ENCODE peak calls at places on chromosomes 5 and 9, in seven cellular contexts. One of them, this sample, is unnamed.

GRCh38 chr5:5351288-5352089 is 71.0 kb upstream of the ICE1 start:
- DNase-seq in MM.1S: no peak
- DNase-seq in HFFc6: peak
- DNase-seq in endodermal cell: no peak
- DNase-seq in sigmoid colon: no peak
- DNase-seq in transverse colon: no peak
- DNase-seq in choroid plexus epithelial cell: no peak
- DNase-seq in this sample: no peak

GRCh38 chr9:22211588-22212360 is 202.7 kb upstream of the CDKN2B start:
- DNase-seq in MM.1S: no peak
- DNase-seq in HFFc6: peak
- DNase-seq in endodermal cell: no peak
- DNase-seq in sigmoid colon: no peak
- DNase-seq in transverse colon: no peak
- DNase-seq in choroid plexus epithelial cell: peak
- DNase-seq in this sample: no peak

GRCh38 chr5:87074934-87075541 is 192.6 kb upstream of the RASA1 start:
- DNase-seq in MM.1S: peak
- DNase-seq in HFFc6: no peak
- DNase-seq in endodermal cell: no peak
- DNase-seq in sigmoid colon: no peak
- DNase-seq in transverse colon: peak
- DNase-seq in choroid plexus epithelial cell: no peak
- DNase-seq in this sample: peak

GRCh38 chr5:14854806-14855205 is 16.8 kb downstream of the ANKH start:
- DNase-seq in MM.1S: no peak
- DNase-seq in HFFc6: no peak
- DNase-seq in endodermal cell: no peak
- DNase-seq in sigmoid colon: no peak
- DNase-seq in transverse colon: no peak
- DNase-seq in choroid plexus epithelial cell: no peak
- DNase-seq in this sample: no peak

GRCh38 chr5:173623789-173624188 is 7.3 kb upstream of the BOD1 start:
- DNase-seq in MM.1S: no peak
- DNase-seq in HFFc6: no peak
- DNase-seq in endodermal cell: no peak
- DNase-seq in sigmoid colon: no peak
- DNase-seq in transverse colon: no peak
- DNase-seq in choroid plexus epithelial cell: no peak
- DNase-seq in this sample: no peak

GRCh38 chr9:113463418-113464285 is at the start of gene RGS3:
- DNase-seq in MM.1S: no peak
- DNase-seq in HFFc6: no peak
- DNase-seq in endodermal cell: peak
- DNase-seq in sigmoid colon: peak
- DNase-seq in transverse colon: peak
- DNase-seq in choroid plexus epithelial cell: peak
- DNase-seq in this sample: no peak

GRCh38 chr5:134371834-134372340 is 518 bp downstream of the UBE2B start:
- DNase-seq in MM.1S: peak
- DNase-seq in HFFc6: peak
- DNase-seq in endodermal cell: peak
- DNase-seq in sigmoid colon: peak
- DNase-seq in transverse colon: peak
- DNase-seq in choroid plexus epithelial cell: peak
- DNase-seq in this sample: peak

GRCh38 chr9:72951520-72952393 is 1.1 kb downstream of the ALDH1A1 start:
- DNase-seq in MM.1S: no peak
- DNase-seq in HFFc6: no peak
- DNase-seq in endodermal cell: no peak
- DNase-seq in sigmoid colon: no peak
- DNase-seq in transverse colon: no peak
- DNase-seq in choroid plexus epithelial cell: no peak
- DNase-seq in this sample: no peak

GRCh38 chr5:150141544-150142188 is 14.0 kb downstream of the PDGFRB start:
- DNase-seq in MM.1S: no peak
- DNase-seq in HFFc6: peak
- DNase-seq in endodermal cell: peak
- DNase-seq in sigmoid colon: no peak
- DNase-seq in transverse colon: no peak
- DNase-seq in choroid plexus epithelial cell: peak
- DNase-seq in this sample: no peak

GRCh38 chr5:116377276-116378006 is 197.2 kb downstream of the SEMA6A start:
- DNase-seq in MM.1S: peak
- DNase-seq in HFFc6: no peak
- DNase-seq in endodermal cell: no peak
- DNase-seq in sigmoid colon: no peak
- DNase-seq in transverse colon: no peak
- DNase-seq in choroid plexus epithelial cell: no peak
- DNase-seq in this sample: no peak

GRCh38 chr5:44987026-44987425 is 178.3 kb downstream of the MRPS30 start:
- DNase-seq in MM.1S: no peak
- DNase-seq in HFFc6: no peak
- DNase-seq in endodermal cell: no peak
- DNase-seq in sigmoid colon: no peak
- DNase-seq in transverse colon: no peak
- DNase-seq in choroid plexus epithelial cell: no peak
- DNase-seq in this sample: no peak

GRCh38 chr5:95870105-95870672 is 47.7 kb upstream of the GLRX start:
- DNase-seq in MM.1S: peak
- DNase-seq in HFFc6: peak
- DNase-seq in endodermal cell: no peak
- DNase-seq in sigmoid colon: no peak
- DNase-seq in transverse colon: no peak
- DNase-seq in choroid plexus epithelial cell: peak
- DNase-seq in this sample: peak

GRCh38 chr5:169103586-169104174 is 197.3 kb downstream of the SLIT3 start:
- DNase-seq in MM.1S: no peak
- DNase-seq in HFFc6: no peak
- DNase-seq in endodermal cell: no peak
- DNase-seq in sigmoid colon: no peak
- DNase-seq in transverse colon: no peak
- DNase-seq in choroid plexus epithelial cell: no peak
- DNase-seq in this sample: no peak

GRCh38 chr5:134245101-134245604 is 19.3 kb upstream of the PPP2CA start:
- DNase-seq in MM.1S: no peak
- DNase-seq in HFFc6: peak
- DNase-seq in endodermal cell: peak
- DNase-seq in sigmoid colon: no peak
- DNase-seq in transverse colon: no peak
- DNase-seq in choroid plexus epithelial cell: peak
- DNase-seq in this sample: no peak

GRCh38 chr9:108637340-108637739 is 218.4 kb downstream of the ACTL7B start:
- DNase-seq in MM.1S: no peak
- DNase-seq in HFFc6: no peak
- DNase-seq in endodermal cell: peak
- DNase-seq in sigmoid colon: no peak
- DNase-seq in transverse colon: no peak
- DNase-seq in choroid plexus epithelial cell: no peak
- DNase-seq in this sample: no peak

GRCh38 chr5:42836070-42836769 is 24.5 kb upstream of the SELENOP start:
- DNase-seq in MM.1S: no peak
- DNase-seq in HFFc6: no peak
- DNase-seq in endodermal cell: no peak
- DNase-seq in sigmoid colon: no peak
- DNase-seq in transverse colon: no peak
- DNase-seq in choroid plexus epithelial cell: no peak
- DNase-seq in this sample: no peak

GRCh38 chr5:69049151-69049550 is 44.7 kb upstream of the SLC30A5 start:
- DNase-seq in MM.1S: no peak
- DNase-seq in HFFc6: no peak
- DNase-seq in endodermal cell: no peak
- DNase-seq in sigmoid colon: no peak
- DNase-seq in transverse colon: no peak
- DNase-seq in choroid plexus epithelial cell: no peak
- DNase-seq in this sample: no peak

GRCh38 chr5:75358117-75358516 is 21.1 kb downstream of the HMGCR start:
- DNase-seq in MM.1S: no peak
- DNase-seq in HFFc6: no peak
- DNase-seq in endodermal cell: no peak
- DNase-seq in sigmoid colon: no peak
- DNase-seq in transverse colon: no peak
- DNase-seq in choroid plexus epithelial cell: no peak
- DNase-seq in this sample: no peak

GRCh38 chr9:121107041-121107440 is 32.3 kb downstream of the CNTRL start:
- DNase-seq in MM.1S: no peak
- DNase-seq in HFFc6: peak
- DNase-seq in endodermal cell: no peak
- DNase-seq in sigmoid colon: no peak
- DNase-seq in transverse colon: no peak
- DNase-seq in choroid plexus epithelial cell: peak
- DNase-seq in this sample: no peak

GRCh38 chr5:173741729-173742431 is 125.4 kb upstream of the BOD1 start:
- DNase-seq in MM.1S: no peak
- DNase-seq in HFFc6: no peak
- DNase-seq in endodermal cell: no peak
- DNase-seq in sigmoid colon: no peak
- DNase-seq in transverse colon: no peak
- DNase-seq in choroid plexus epithelial cell: no peak
- DNase-seq in this sample: no peak

GRCh38 chr5:176870110-176870591 is 29.0 kb downstream of the HK3 start:
- DNase-seq in MM.1S: peak
- DNase-seq in HFFc6: peak
- DNase-seq in endodermal cell: peak
- DNase-seq in sigmoid colon: no peak
- DNase-seq in transverse colon: peak
- DNase-seq in choroid plexus epithelial cell: peak
- DNase-seq in this sample: no peak

GRCh38 chr5:81779125-81779934 is 28.4 kb upstream of the SSBP2 start:
- DNase-seq in MM.1S: peak
- DNase-seq in HFFc6: no peak
- DNase-seq in endodermal cell: no peak
- DNase-seq in sigmoid colon: peak
- DNase-seq in transverse colon: peak
- DNase-seq in choroid plexus epithelial cell: peak
- DNase-seq in this sample: peak

GRCh38 chr5:149387081-149387611 is 8.1 kb upstream of the IL17B start:
- DNase-seq in MM.1S: no peak
- DNase-seq in HFFc6: peak
- DNase-seq in endodermal cell: no peak
- DNase-seq in sigmoid colon: peak
- DNase-seq in transverse colon: no peak
- DNase-seq in choroid plexus epithelial cell: peak
- DNase-seq in this sample: no peak

GRCh38 chr5:68114641-68115040 is 100.9 kb upstream of the PIK3R1 start:
- DNase-seq in MM.1S: no peak
- DNase-seq in HFFc6: peak
- DNase-seq in endodermal cell: no peak
- DNase-seq in sigmoid colon: no peak
- DNase-seq in transverse colon: no peak
- DNase-seq in choroid plexus epithelial cell: peak
- DNase-seq in this sample: no peak

GRCh38 chr5:141851195-141851874 is 26.9 kb downstream of the PCDH1 start:
- DNase-seq in MM.1S: no peak
- DNase-seq in HFFc6: no peak
- DNase-seq in endodermal cell: no peak
- DNase-seq in sigmoid colon: no peak
- DNase-seq in transverse colon: no peak
- DNase-seq in choroid plexus epithelial cell: no peak
- DNase-seq in this sample: no peak

GRCh38 chr5:141848771-141849370 is 29.3 kb downstream of the PCDH1 start:
- DNase-seq in MM.1S: peak
- DNase-seq in HFFc6: peak
- DNase-seq in endodermal cell: peak
- DNase-seq in sigmoid colon: peak
- DNase-seq in transverse colon: peak
- DNase-seq in choroid plexus epithelial cell: peak
- DNase-seq in this sample: peak

GRCh38 chr5:141850786-141851185 is 27.4 kb downstream of the PCDH1 start:
- DNase-seq in MM.1S: no peak
- DNase-seq in HFFc6: no peak
- DNase-seq in endodermal cell: peak
- DNase-seq in sigmoid colon: no peak
- DNase-seq in transverse colon: no peak
- DNase-seq in choroid plexus epithelial cell: no peak
- DNase-seq in this sample: no peak

GRCh38 chr5:141849371-141850182 is 28.6 kb downstream of the PCDH1 start:
- DNase-seq in MM.1S: peak
- DNase-seq in HFFc6: peak
- DNase-seq in endodermal cell: peak
- DNase-seq in sigmoid colon: peak
- DNase-seq in transverse colon: peak
- DNase-seq in choroid plexus epithelial cell: peak
- DNase-seq in this sample: peak

GRCh38 chr5:141850183-141850768 is 27.9 kb downstream of the PCDH1 start:
- DNase-seq in MM.1S: no peak
- DNase-seq in HFFc6: peak
- DNase-seq in endodermal cell: no peak
- DNase-seq in sigmoid colon: no peak
- DNase-seq in transverse colon: no peak
- DNase-seq in choroid plexus epithelial cell: peak
- DNase-seq in this sample: peak
- TF ChIP-seq CTCF in MM.1S: no peak
- TF ChIP-seq CTCF in HFFc6: no peak
- TF ChIP-seq CTCF in endodermal cell: no peak
- TF ChIP-seq CTCF in sigmoid colon: no peak
- TF ChIP-seq CTCF in transverse colon: no peak
- TF ChIP-seq CTCF in choroid plexus epithelial cell: no peak
- TF ChIP-seq CTCF in this sample: no peak

DNA sequence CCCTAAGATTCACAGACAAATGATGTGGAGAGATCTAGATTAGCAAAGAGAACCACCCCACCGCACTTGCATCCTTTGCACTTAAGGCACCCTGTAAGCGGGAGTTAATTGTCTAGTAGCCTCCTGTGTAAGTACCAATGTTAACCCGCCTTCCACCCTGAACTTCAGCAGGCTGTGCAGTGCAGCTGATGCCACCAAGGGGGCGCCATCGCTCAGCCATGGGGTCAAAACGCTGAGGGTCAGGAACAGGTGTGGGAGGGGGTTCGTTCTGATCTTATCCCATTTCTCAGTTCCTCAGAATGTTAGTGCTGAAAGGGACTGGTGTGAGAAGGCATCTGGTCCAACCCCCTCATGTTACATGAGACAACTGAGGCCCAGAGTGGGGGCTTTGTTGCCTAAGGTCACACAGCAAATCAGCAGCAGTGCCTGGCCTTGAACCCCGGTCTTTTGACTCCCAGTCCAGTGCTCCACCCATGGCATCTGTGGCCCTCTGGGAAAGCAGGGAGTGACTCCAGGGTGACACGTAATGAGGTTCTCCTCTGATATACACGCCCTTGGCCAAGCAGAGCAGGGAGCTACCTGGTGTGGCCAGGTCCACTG is 57.3 kb downstream of the CYFIP2 start:
- DNase-seq in MM.1S: no peak
- DNase-seq in HFFc6: no peak
- DNase-seq in endodermal cell: peak
- DNase-seq in sigmoid colon: no peak
- DNase-seq in transverse colon: no peak
- DNase-seq in choroid plexus epithelial cell: no peak
- DNase-seq in this sample: no peak
- TF ChIP-seq CTCF in MM.1S: peak
- TF ChIP-seq CTCF in HFFc6: peak
- TF ChIP-seq CTCF in endodermal cell: peak
- TF ChIP-seq CTCF in sigmoid colon: no peak
- TF ChIP-seq CTCF in transverse colon: no peak
- TF ChIP-seq CTCF in choroid plexus epithelial cell: peak
- TF ChIP-seq CTCF in this sample: no peak

GRCh38 chr9:105157178-105157583 is 87.3 kb upstream of the SLC44A1 start:
- DNase-seq in MM.1S: peak
- DNase-seq in HFFc6: peak
- DNase-seq in endodermal cell: peak
- DNase-seq in sigmoid colon: peak
- DNase-seq in transverse colon: peak
- DNase-seq in choroid plexus epithelial cell: peak
- DNase-seq in this sample: peak
- TF ChIP-seq CTCF in MM.1S: peak
- TF ChIP-seq CTCF in HFFc6: peak
- TF ChIP-seq CTCF in endodermal cell: peak
- TF ChIP-seq CTCF in sigmoid colon: peak
- TF ChIP-seq CTCF in transverse colon: peak
- TF ChIP-seq CTCF in choroid plexus epithelial cell: peak
- TF ChIP-seq CTCF in this sample: no peak

GRCh38 chr5:9099681-9100080 is 446.2 kb downstream of the SEMA5A start:
- DNase-seq in MM.1S: no peak
- DNase-seq in HFFc6: no peak
- DNase-seq in endodermal cell: peak
- DNase-seq in sigmoid colon: no peak
- DNase-seq in transverse colon: no peak
- DNase-seq in choroid plexus epithelial cell: no peak
- DNase-seq in this sample: no peak
- TF ChIP-seq CTCF in MM.1S: no peak
- TF ChIP-seq CTCF in HFFc6: no peak
- TF ChIP-seq CTCF in endodermal cell: peak
- TF ChIP-seq CTCF in sigmoid colon: no peak
- TF ChIP-seq CTCF in transverse colon: no peak
- TF ChIP-seq CTCF in choroid plexus epithelial cell: peak
- TF ChIP-seq CTCF in this sample: no peak

This sample was measured in GM20000.